ENCODE peak calls at places on chromosomes 5 and 9, in eight cellular contexts. M is stimulated activated CD4-positive, alpha-beta T cell treated with anti-CD3 and anti-CD28 coated beads, Interleukin-15, amount 100 ng/mL, for 24 hours; H is mesenteric fat pad; W is T-cell; B is activated B cell treated with CpG ODN at 0.5 μM for 24 hours; K is PC-9; S is cerebellum; I is heart left ventricle. F is an unnamed sample.

GRCh38 chr9:17005085-17005484 is 129.8 kb upstream of the CNTLN start:
- DNase-seq in M (no peak), H (no peak), W (no peak), B (no peak), K (no peak), S (no peak), I (peak), F (peak)

GRCh38 chr5:144567416-144567770 is 396.7 kb downstream of the KCTD16 start:
- DNase-seq in M (no peak), H (no peak), W (no peak), B (no peak), K (no peak), S (no peak), I (no peak), F (no peak)

GRCh38 chr9:132880311-132880661 is 1.6 kb downstream of the SPACA9 start:
- DNase-seq in M (no peak), H (no peak), W (no peak), B (no peak), K (no peak), S (no peak), I (no peak), F (no peak)

GRCh38 chr9:35104586-35104985 is 1.7 kb upstream of the STOML2 start:
- DNase-seq in M (no peak), H (no peak), W (no peak), B (no peak), K (no peak), S (no peak), I (no peak), F (no peak)

GRCh38 chr5:170603578-170604565 is 100.1 kb downstream of the KCNIP1 start:
- DNase-seq in M (peak), H (no peak), W (no peak), B (no peak), K (no peak), S (no peak), I (peak), F (peak)

GRCh38 chr5:78320461-78320860 is 26.0 kb upstream of the AP3B1 start:
- DNase-seq in M (no peak), H (no peak), W (no peak), B (no peak), K (no peak), S (no peak), I (no peak), F (no peak)

GRCh38 chr5:149264432-149265069 is 7.1 kb upstream of the AFAP1L1 start:
- DNase-seq in M (peak), H (no peak), W (peak), B (no peak), K (no peak), S (peak), I (no peak), F (no peak)

GRCh38 chr9:107282268-107282667 is 811 bp upstream of the RAD23B start:
- DNase-seq in M (no peak), H (no peak), W (no peak), B (no peak), K (no peak), S (peak), I (peak), F (no peak)

GRCh38 chr9:89039664-89040063 is 48.4 kb downstream of the S1PR3 start:
- DNase-seq in M (no peak), H (no peak), W (no peak), B (no peak), K (no peak), S (no peak), I (no peak), F (no peak)

GRCh38 chr5:59380350-59380951 is 513.1 kb downstream of the PDE4D start:
- DNase-seq in M (no peak), H (no peak), W (no peak), B (no peak), K (peak), S (peak), I (no peak), F (no peak)

GRCh38 chr9:111598730-111599091 is 736 bp downstream of the PTGR1 start:
- DNase-seq in M (peak), H (no peak), W (no peak), B (peak), K (no peak), S (peak), I (no peak), F (no peak)

GRCh38 chr9:133731876-133732321 is 6.3 kb downstream of the SARDH start:
- DNase-seq in M (no peak), H (peak), W (no peak), B (no peak), K (peak), S (peak), I (no peak), F (no peak)

GRCh38 chr9:86488345-86488744 is 134.1 kb upstream of the TUT7 start:
- DNase-seq in M (no peak), H (no peak), W (no peak), B (no peak), K (no peak), S (no peak), I (no peak), F (no peak)

GRCh38 chr9:132946624-132947295 is 2.3 kb upstream of the TSC1 start:
- DNase-seq in M (no peak), H (no peak), W (no peak), B (no peak), K (no peak), S (peak), I (peak), F (no peak)

GRCh38 chr9:18189876-18190670 is 283.9 kb upstream of the ADAMTSL1 start:
- DNase-seq in M (no peak), H (no peak), W (no peak), B (no peak), K (no peak), S (no peak), I (no peak), F (no peak)

GRCh38 chr9:123322771-123323481 is 33.1 kb upstream of the CRB2 start:
- DNase-seq in M (peak), H (no peak), W (peak), B (peak), K (no peak), S (no peak), I (no peak), F (no peak)

GRCh38 chr5:141135030-141135717 is at the start of gene PCDHB5:
- DNase-seq in M (peak), H (no peak), W (no peak), B (no peak), K (no peak), S (no peak), I (no peak), F (no peak)

GRCh38 chr5:169772688-169773087 is 135.6 kb downstream of the DOCK2 start:
- DNase-seq in M (no peak), H (no peak), W (no peak), B (no peak), K (no peak), S (no peak), I (no peak), F (no peak)

GRCh38 chr9:2623046-2623865 is 1.7 kb downstream of the VLDLR start:
- DNase-seq in M (peak), H (peak), W (no peak), B (no peak), K (no peak), S (peak), I (peak), F (peak)

GRCh38 chr9:22129134-22129533 is 120.0 kb upstream of the CDKN2B start:
- DNase-seq in M (no peak), H (no peak), W (no peak), B (no peak), K (no peak), S (no peak), I (no peak), F (no peak)

GRCh38 chr9:101508203-101508602 is 25.4 kb upstream of the RNF20 start:
- DNase-seq in M (no peak), H (no peak), W (no peak), B (no peak), K (no peak), S (peak), I (no peak), F (no peak)

GRCh38 chr5:50325237-50325832 is 115.8 kb downstream of the EMB start:
- DNase-seq in M (no peak), H (no peak), W (no peak), B (no peak), K (no peak), S (no peak), I (no peak), F (no peak)

GRCh38 chr9:116007824-116008223 is 145.8 kb upstream of the PAPPA start:
- DNase-seq in M (no peak), H (no peak), W (no peak), B (no peak), K (peak), S (no peak), I (no peak), F (no peak)

GRCh38 chr5:116361171-116361967 is 213.3 kb downstream of the SEMA6A start:
- DNase-seq in M (no peak), H (no peak), W (no peak), B (no peak), K (no peak), S (peak), I (peak), F (peak)

GRCh38 chr9:121206516-121207370 is 5.1 kb upstream of the RAB14 start:
- DNase-seq in M (no peak), H (no peak), W (no peak), B (no peak), K (no peak), S (no peak), I (no peak), F (no peak)

GRCh38 chr9:9004844-9005243 is 1205.3 kb upstream of the DMAC1 start:
- DNase-seq in M (no peak), H (no peak), W (no peak), B (no peak), K (no peak), S (peak), I (no peak), F (no peak)

GRCh38 chr5:132785355-132785754 is 8.3 kb upstream of the SEPTIN8 start:
- DNase-seq in M (no peak), H (peak), W (no peak), B (no peak), K (no peak), S (no peak), I (no peak), F (no peak)

GRCh38 chr5:81750308-81751008 is 439 bp downstream of the SSBP2 start:
- DNase-seq in M (peak), H (no peak), W (no peak), B (no peak), K (no peak), S (peak), I (peak), F (no peak)

GRCh38 chr5:142197098-142197497 is 88.5 kb downstream of the NDFIP1 start:
- DNase-seq in M (no peak), H (no peak), W (no peak), B (no peak), K (no peak), S (no peak), I (no peak), F (no peak)

GRCh38 chr5:41009228-41009627 is 61.9 kb downstream of the MROH2B start:
- DNase-seq in M (no peak), H (no peak), W (no peak), B (no peak), K (peak), S (no peak), I (no peak), F (no peak)

GRCh38 chr9:89387970-89388867 is 69.9 kb downstream of the SECISBP2 start:
- DNase-seq in M (no peak), H (no peak), W (no peak), B (no peak), K (peak), S (no peak), I (peak), F (no peak)

GRCh38 chr5:105836906-105837305 is 1833.8 kb downstream of the EFNA5 start:
- DNase-seq in M (no peak), H (no peak), W (no peak), B (no peak), K (no peak), S (no peak), I (no peak), F (no peak)

GRCh38 chr9:111597852-111598729 is 1.4 kb downstream of the PTGR1 start:
- DNase-seq in M (peak), H (no peak), W (peak), B (peak), K (peak), S (peak), I (peak), F (peak)

GRCh38 chr9:76519027-76519835 is 60.2 kb downstream of the GCNT1 start:
- DNase-seq in M (no peak), H (no peak), W (no peak), B (no peak), K (peak), S (no peak), I (no peak), F (no peak)

GRCh38 chr9:106869458-106869857 is 6.5 kb downstream of the ZNF462 start:
- DNase-seq in M (no peak), H (no peak), W (no peak), B (no peak), K (no peak), S (no peak), I (no peak), F (no peak)

GRCh38 chr5:43044181-43044914 is 4.2 kb upstream of the ANXA2R start:
- DNase-seq in M (no peak), H (no peak), W (no peak), B (no peak), K (no peak), S (no peak), I (no peak), F (no peak)

GRCh38 chr9:76107487-76107886 is 217.0 kb downstream of the PCSK5 start:
- DNase-seq in M (no peak), H (no peak), W (no peak), B (no peak), K (no peak), S (peak), I (no peak), F (no peak)

GRCh38 chr9:128898845-128899565 is 17.1 kb downstream of the LRRC8A start:
- DNase-seq in M (no peak), H (no peak), W (no peak), B (no peak), K (no peak), S (no peak), I (no peak), F (no peak)